ENCODE peak calls at places on chromosomes 16 and 17, in seven cellular contexts. B is mammary epithelial cell, E is adrenal gland, C is Panc1, I is upper lobe of right lung, K is brain microvascular endothelial cell, J is lower leg skin. F is an unnamed sample.
A peak's percentile ranks its signal among the peaks of the same experiment; 100 is the strongest.

GRCh38 chr17:76102944-76103273 is 678 bp downstream of the EXOC7 start:
- DNase-seq in J (no peak), E (no peak), B (peak; percentile 13), I (no peak), C (no peak), K (no peak), F (no peak)

GRCh38 chr16:48217708-48218107 is 26.4 kb upstream of the LONP2 start:
- DNase-seq in I (no peak), K (no peak), E (no peak), C (no peak), J (no peak), B (no peak), F (no peak)

GRCh38 chr16:16150117-16150877 is 73.0 kb downstream of the ABCC6 start:
- DNase-seq in E (peak; percentile 91), B (no peak), K (peak; percentile 16), I (no peak), C (no peak), J (no peak), F (no peak)

GRCh38 chr17:48818361-48818841 is 1.4 kb upstream of the TTLL6 start:
- DNase-seq in E (no peak), C (no peak), I (no peak), J (no peak), B (no peak), K (no peak), F (no peak)

GRCh38 chr17:1871743-1872142 is 41.9 kb downstream of the RPA1 start:
- DNase-seq in B (no peak), E (no peak), K (no peak), I (no peak), C (no peak), J (no peak), F (no peak)

GRCh38 chr17:2952174-2952845 is 111.1 kb downstream of the OR1D5 start:
- DNase-seq in C (no peak), K (no peak), I (no peak), E (no peak), J (no peak), B (no peak), F (no peak)

GRCh38 chr17:62187681-62188080 is 122.6 kb upstream of the MED13 start:
- DNase-seq in C (no peak), J (no peak), B (peak; percentile 55), E (no peak), I (no peak), K (no peak), F (no peak)

GRCh38 chr17:20234266-20234665 is 225.1 kb downstream of the SPECC1 start:
- DNase-seq in I (no peak), E (no peak), K (no peak), J (no peak), C (no peak), B (no peak), F (peak; percentile 15)

GRCh38 chr16:79993810-79994209 is 393.3 kb upstream of the MAF start:
- DNase-seq in B (no peak), E (no peak), K (no peak), I (no peak), C (no peak), J (peak; percentile 20), F (no peak)

GRCh38 chr17:35872581-35872980 is 3.9 kb upstream of the HEATR9 start:
- DNase-seq in C (no peak), E (no peak), I (no peak), B (no peak), J (no peak), K (no peak), F (no peak)

GRCh38 chr16:84952335-84953050 is 58.8 kb downstream of the ZDHHC7 start:
- DNase-seq in J (peak; percentile 84), I (peak; percentile 76), E (peak; percentile 87), C (peak; percentile 61), K (peak; percentile 86), B (peak; percentile 55), F (peak; percentile 83)

GRCh38 chr16:10740000-10740844 is 3.4 kb upstream of the NUBP1 start:
- DNase-seq in J (no peak), I (no peak), E (no peak), C (no peak), K (no peak), B (no peak), F (no peak)

GRCh38 chr17:9115446-9116265 is 94.3 kb downstream of the NTN1 start:
- DNase-seq in J (peak; percentile 61), C (no peak), K (peak; percentile 36), I (peak; percentile 64), E (peak; percentile 23), B (no peak), F (peak; percentile 50)
- TF ChIP-seq CTCF in J (no peak), C (peak; percentile 49), K (peak; percentile 49), I (peak; percentile 27), E (no peak), B (peak; percentile 22), F (peak; percentile 15)

GRCh38 chr17:74859439-74860228 is at the start of gene GRIN2C:
- DNase-seq in C (no peak), I (no peak), K (no peak), J (no peak), B (no peak), E (peak; percentile 63), F (peak; percentile 79)
- TF ChIP-seq CTCF in C (peak; percentile 89), I (peak; percentile 37), K (peak; percentile 1), J (no peak), B (peak; percentile 12), E (peak; percentile 49), F (peak; percentile 55)

DNA sequence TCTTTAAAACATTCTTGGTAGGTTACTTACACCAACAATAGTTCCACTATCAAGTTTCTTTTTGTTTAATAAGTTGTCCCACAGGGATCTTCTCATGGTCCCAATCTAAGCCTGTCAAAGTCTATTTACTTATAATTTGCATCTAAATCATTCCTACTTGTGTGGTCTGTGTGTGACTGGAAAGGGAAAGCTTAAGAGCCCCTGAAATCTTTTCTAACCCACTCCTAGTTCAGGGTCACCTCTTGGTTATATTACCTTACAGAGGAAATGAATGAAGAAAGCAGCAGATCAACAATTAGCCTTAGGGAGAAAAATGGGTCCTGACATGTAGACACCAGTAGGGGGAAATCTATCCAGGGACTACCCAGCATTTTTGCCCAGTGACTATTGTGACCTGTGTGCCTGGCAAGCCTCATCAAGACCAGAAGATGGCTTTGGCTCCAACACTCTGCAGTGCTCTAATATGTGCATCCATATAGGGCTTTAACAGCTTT is 110.4 kb upstream of the HAS3 start:
- DNase-seq in C (no peak), I (no peak), E (no peak), B (peak; percentile 98), K (peak; percentile 69), J (peak; percentile 21), F (no peak)
- TF ChIP-seq CTCF in C (peak; percentile 49), I (peak; percentile 27), E (peak; percentile 27), B (peak; percentile 59), K (peak; percentile 55), J (no peak), F (no peak)

GRCh38 chr17:77741109-77741508 is 217.4 kb upstream of the TNRC6C start:
- DNase-seq in K (no peak), E (no peak), J (no peak), C (no peak), B (no peak), I (peak; percentile 57), F (no peak)
- TF ChIP-seq CTCF in K (peak; percentile 61), E (no peak), J (no peak), C (no peak), B (peak; percentile 46), I (peak; percentile 43), F (peak; percentile 42)

GRCh38 chr17:40317345-40317873 is 8.4 kb downstream of the RARA start:
- DNase-seq in B (peak; percentile 67), C (no peak), I (peak; percentile 74), K (peak; percentile 65), E (peak; percentile 58), J (no peak), F (peak; percentile 77)
- TF ChIP-seq CTCF in B (peak; percentile 77), C (no peak), I (peak; percentile 52), K (peak; percentile 85), E (peak; percentile 28), J (no peak), F (peak; percentile 61)

DNA sequence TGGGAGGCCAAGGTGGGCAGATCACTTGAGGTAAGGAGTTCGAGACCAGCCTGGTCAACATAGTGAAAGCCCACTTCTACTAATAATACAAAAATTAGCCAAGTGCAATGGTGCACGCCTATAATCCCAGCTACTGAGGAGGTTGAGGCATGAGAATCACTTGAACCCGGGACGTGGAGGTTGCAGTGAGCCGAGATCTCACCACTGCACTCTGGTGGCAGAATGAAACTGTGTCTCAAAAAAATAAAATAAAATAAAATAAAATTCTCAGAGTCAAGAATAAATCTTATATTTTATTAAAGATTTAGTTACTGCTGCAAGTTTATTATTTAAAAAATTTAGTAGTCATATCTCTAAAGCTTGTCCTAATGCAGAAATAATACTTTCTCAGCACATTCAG is 29.7 kb downstream of the ARL4D start:
- DNase-seq in K (no peak), B (no peak), C (no peak), E (no peak), I (no peak), J (no peak), F (no peak)
- TF ChIP-seq CTCF in K (peak; percentile 44), B (peak; percentile 18), C (no peak), E (no peak), I (peak; percentile 17), J (no peak), F (no peak)

GRCh38 chr16:81994485-81994884 is 16.8 kb downstream of the SDR42E1 start:
- DNase-seq in B (no peak), E (no peak), K (no peak), J (no peak), C (no peak), I (no peak), F (no peak)
- TF ChIP-seq CTCF in B (peak; percentile 40), E (no peak), K (peak; percentile 41), J (no peak), C (peak; percentile 38), I (no peak), F (peak; percentile 29)

GRCh38 chr16:55035037-55035436 is 104.4 kb downstream of the IRX5 start:
- DNase-seq in C (no peak), K (peak; percentile 11), J (no peak), I (no peak), E (peak; percentile 23), B (peak; percentile 25), F (peak; percentile 59)
- TF ChIP-seq CTCF in C (peak; percentile 66), K (peak; percentile 50), J (no peak), I (peak; percentile 48), E (peak; percentile 27), B (peak; percentile 63), F (peak; percentile 55)

GRCh38 chr17:82230627-82231311 is 1.9 kb downstream of the SLC16A3 start:
- DNase-seq in I (peak; percentile 94), K (peak; percentile 64), E (peak; percentile 85), B (peak; percentile 78), C (no peak), J (no peak), F (peak; percentile 91)
- TF ChIP-seq CTCF in I (peak; percentile 66), K (peak; percentile 50), E (peak; percentile 74), B (peak; percentile 42), C (no peak), J (no peak), F (peak; percentile 24)

F was measured in GM13977.